ENCODE peak calls at places on chromosomes 7 and 10, in six cellular contexts. K, Z, H, W, B and X are unnamed samples.

GRCh38 chr10:59585046-59585700 is 124.5 kb downstream of the SLC16A9 start:
- DNase-seq in K (no peak), Z (no peak), H (no peak), W (no peak), B (peak), X (no peak)

GRCh38 chr10:44292390-44293002 is 92.4 kb downstream of the CXCL12 start:
- DNase-seq in K (no peak), Z (no peak), H (no peak), W (no peak), B (no peak), X (peak)

GRCh38 chr7:90446137-90446899 is 23.1 kb upstream of the PTTG1IP2 start:
- DNase-seq in K (no peak), Z (no peak), H (no peak), W (no peak), B (no peak), X (no peak)

GRCh38 chr7:99623702-99624447 is 7.1 kb downstream of the ZSCAN25 start:
- DNase-seq in K (no peak), Z (no peak), H (no peak), W (no peak), B (no peak), X (no peak)

GRCh38 chr10:127855976-127856375 is 36.8 kb downstream of the CLRN3 start:
- DNase-seq in K (no peak), Z (no peak), H (no peak), W (no peak), B (no peak), X (no peak)

GRCh38 chr10:51960494-51960895 is 261.1 kb upstream of the CSTF2T start:
- DNase-seq in K (peak), Z (no peak), H (no peak), W (no peak), B (no peak), X (no peak)

GRCh38 chr7:145753004-145753403 is 363.6 kb upstream of the CNTNAP2 start:
- DNase-seq in K (no peak), Z (no peak), H (no peak), W (no peak), B (no peak), X (no peak)

GRCh38 chr10:132937861-132938260 is 4.5 kb downstream of the CFAP46 start:
- DNase-seq in K (no peak), Z (no peak), H (no peak), W (no peak), B (peak), X (no peak)

GRCh38 chr10:98886686-98887085 is 349.0 kb downstream of the HPSE2 start:
- DNase-seq in K (no peak), Z (no peak), H (no peak), W (no peak), B (no peak), X (no peak)

GRCh38 chr10:78336402-78336791 is 302.7 kb downstream of the RPS24 start:
- DNase-seq in K (no peak), Z (no peak), H (no peak), W (no peak), B (no peak), X (no peak)

GRCh38 chr7:5692845-5693278 is 88.6 kb downstream of the RNF216 start:
- DNase-seq in K (peak), Z (no peak), H (no peak), W (no peak), B (no peak), X (no peak)

GRCh38 chr10:70034252-70034651 is 18.4 kb upstream of the MACROH2A2 start:
- DNase-seq in K (no peak), Z (no peak), H (no peak), W (peak), B (no peak), X (no peak)

GRCh38 chr7:99373086-99374066 is 1.2 kb upstream of the ARPC1B start:
- DNase-seq in K (no peak), Z (no peak), H (no peak), W (no peak), B (no peak), X (no peak)

GRCh38 chr7:84040365-84040764 is 154.2 kb downstream of the SEMA3A start:
- DNase-seq in K (no peak), Z (no peak), H (no peak), W (no peak), B (no peak), X (no peak)

GRCh38 chr7:29859089-29859488 is 52.8 kb downstream of the WIPF3 start:
- DNase-seq in K (no peak), Z (no peak), H (no peak), W (no peak), B (no peak), X (no peak)

GRCh38 chr7:29214056-29214455 is 19.5 kb downstream of the CHN2 start:
- DNase-seq in K (no peak), Z (no peak), H (no peak), W (no peak), B (no peak), X (no peak)

GRCh38 chr7:47377741-47378140 is 204.2 kb downstream of the TNS3 start:
- DNase-seq in K (no peak), Z (no peak), H (no peak), W (no peak), B (no peak), X (no peak)

GRCh38 chr7:120989571-120990220 is 1.2 kb downstream of the CPED1 start:
- DNase-seq in K (no peak), Z (no peak), H (no peak), W (no peak), B (no peak), X (no peak)

GRCh38 chr7:140160308-140160707 is 16.5 kb downstream of the KDM7A start:
- DNase-seq in K (no peak), Z (no peak), H (no peak), W (no peak), B (no peak), X (no peak)

GRCh38 chr7:138872576-138872975 is 74.6 kb upstream of the ATP6V0A4 start:
- DNase-seq in K (peak), Z (no peak), H (no peak), W (no peak), B (no peak), X (no peak)

GRCh38 chr7:142817506-142817905 is 37.4 kb upstream of the EPHB6 start:
- DNase-seq in K (no peak), Z (no peak), H (no peak), W (no peak), B (no peak), X (no peak)